ENCODE peak calls at places on chromosome 5, in nine cellular contexts. One of them, this sample, is unnamed.

GRCh38 chr5:84265739-84266464 is 118.8 kb downstream of the EDIL3 start:
- DNase-seq in NCI-H187: no peak
- DNase-seq in T-helper 9 cell: no peak
- DNase-seq in Caco-2: no peak
- DNase-seq in T1000: no peak
- DNase-seq in NCI-H1105: no peak
- DNase-seq in MG63: no peak
- DNase-seq in MCF 10A: no peak
- DNase-seq in activated naive CD4-positive, alpha-beta T cell treated with anti-CD3 and anti-CD28 coated beads, Interleukin-2, amount 10 ng/mL, durations not matched to agents 7 days and 5 days: no peak
- DNase-seq in this sample: no peak

GRCh38 chr5:20331826-20332225 is 343.8 kb upstream of the CDH18 start:
- DNase-seq in MCF 10A: no peak
- DNase-seq in T-helper 9 cell: no peak
- DNase-seq in T1000: no peak
- DNase-seq in NCI-H187: no peak
- DNase-seq in NCI-H1105: no peak
- DNase-seq in activated naive CD4-positive, alpha-beta T cell treated with anti-CD3 and anti-CD28 coated beads, Interleukin-2, amount 10 ng/mL, durations not matched to agents 7 days and 5 days: no peak
- DNase-seq in MG63: no peak
- DNase-seq in Caco-2: no peak
- DNase-seq in this sample: no peak

GRCh38 chr5:1737790-1738405 is 61.7 kb downstream of the MRPL36 start:
- DNase-seq in MG63: no peak
- DNase-seq in NCI-H187: no peak
- DNase-seq in NCI-H1105: no peak
- DNase-seq in activated naive CD4-positive, alpha-beta T cell treated with anti-CD3 and anti-CD28 coated beads, Interleukin-2, amount 10 ng/mL, durations not matched to agents 7 days and 5 days: peak
- DNase-seq in MCF 10A: peak
- DNase-seq in Caco-2: no peak
- DNase-seq in T1000: no peak
- DNase-seq in T-helper 9 cell: peak
- DNase-seq in this sample: no peak

GRCh38 chr5:452856-453710 is 10.1 kb downstream of the EXOC3 start:
- DNase-seq in Caco-2: no peak
- DNase-seq in T-helper 9 cell: no peak
- DNase-seq in activated naive CD4-positive, alpha-beta T cell treated with anti-CD3 and anti-CD28 coated beads, Interleukin-2, amount 10 ng/mL, durations not matched to agents 7 days and 5 days: peak
- DNase-seq in T1000: no peak
- DNase-seq in NCI-H1105: no peak
- DNase-seq in NCI-H187: no peak
- DNase-seq in MCF 10A: no peak
- DNase-seq in MG63: no peak
- DNase-seq in this sample: no peak

GRCh38 chr5:6861667-6862066 is 148.4 kb downstream of the TENT4A start:
- DNase-seq in activated naive CD4-positive, alpha-beta T cell treated with anti-CD3 and anti-CD28 coated beads, Interleukin-2, amount 10 ng/mL, durations not matched to agents 7 days and 5 days: no peak
- DNase-seq in MCF 10A: peak
- DNase-seq in Caco-2: no peak
- DNase-seq in MG63: peak
- DNase-seq in NCI-H1105: no peak
- DNase-seq in T-helper 9 cell: no peak
- DNase-seq in T1000: no peak
- DNase-seq in NCI-H187: no peak
- DNase-seq in this sample: no peak

GRCh38 chr5:168187599-168187998 is 103.8 kb upstream of the WWC1 start:
- DNase-seq in T1000: no peak
- DNase-seq in NCI-H1105: no peak
- DNase-seq in MCF 10A: no peak
- DNase-seq in NCI-H187: no peak
- DNase-seq in T-helper 9 cell: no peak
- DNase-seq in Caco-2: no peak
- DNase-seq in activated naive CD4-positive, alpha-beta T cell treated with anti-CD3 and anti-CD28 coated beads, Interleukin-2, amount 10 ng/mL, durations not matched to agents 7 days and 5 days: no peak
- DNase-seq in MG63: no peak
- DNase-seq in this sample: no peak

GRCh38 chr5:167820266-167820988 is 471.0 kb upstream of the WWC1 start:
- DNase-seq in activated naive CD4-positive, alpha-beta T cell treated with anti-CD3 and anti-CD28 coated beads, Interleukin-2, amount 10 ng/mL, durations not matched to agents 7 days and 5 days: no peak
- DNase-seq in T1000: no peak
- DNase-seq in NCI-H1105: no peak
- DNase-seq in MCF 10A: no peak
- DNase-seq in Caco-2: no peak
- DNase-seq in NCI-H187: no peak
- DNase-seq in T-helper 9 cell: no peak
- DNase-seq in MG63: no peak
- DNase-seq in this sample: no peak

GRCh38 chr5:100273846-100274580 is 261.2 kb upstream of the FAM174A start:
- DNase-seq in T-helper 9 cell: no peak
- DNase-seq in T1000: no peak
- DNase-seq in MCF 10A: no peak
- DNase-seq in NCI-H1105: no peak
- DNase-seq in MG63: no peak
- DNase-seq in Caco-2: no peak
- DNase-seq in activated naive CD4-positive, alpha-beta T cell treated with anti-CD3 and anti-CD28 coated beads, Interleukin-2, amount 10 ng/mL, durations not matched to agents 7 days and 5 days: no peak
- DNase-seq in NCI-H187: no peak
- DNase-seq in this sample: no peak

GRCh38 chr5:1498623-1499416 is 24.9 kb downstream of the LPCAT1 start:
- DNase-seq in MG63: no peak
- DNase-seq in MCF 10A: no peak
- DNase-seq in T-helper 9 cell: no peak
- DNase-seq in activated naive CD4-positive, alpha-beta T cell treated with anti-CD3 and anti-CD28 coated beads, Interleukin-2, amount 10 ng/mL, durations not matched to agents 7 days and 5 days: no peak
- DNase-seq in NCI-H187: no peak
- DNase-seq in T1000: no peak
- DNase-seq in Caco-2: no peak
- DNase-seq in NCI-H1105: no peak
- DNase-seq in this sample: no peak

GRCh38 chr5:93246093-93246855 is 334.7 kb downstream of the NR2F1-AS1 start:
- DNase-seq in T-helper 9 cell: no peak
- DNase-seq in activated naive CD4-positive, alpha-beta T cell treated with anti-CD3 and anti-CD28 coated beads, Interleukin-2, amount 10 ng/mL, durations not matched to agents 7 days and 5 days: no peak
- DNase-seq in Caco-2: no peak
- DNase-seq in MCF 10A: no peak
- DNase-seq in T1000: no peak
- DNase-seq in NCI-H187: no peak
- DNase-seq in MG63: peak
- DNase-seq in NCI-H1105: no peak
- DNase-seq in this sample: no peak

GRCh38 chr5:1068204-1068894 is 43.5 kb downstream of the SLC12A7 start:
- DNase-seq in T1000: no peak
- DNase-seq in NCI-H1105: no peak
- DNase-seq in Caco-2: no peak
- DNase-seq in MCF 10A: no peak
- DNase-seq in MG63: no peak
- DNase-seq in T-helper 9 cell: no peak
- DNase-seq in NCI-H187: no peak
- DNase-seq in activated naive CD4-positive, alpha-beta T cell treated with anti-CD3 and anti-CD28 coated beads, Interleukin-2, amount 10 ng/mL, durations not matched to agents 7 days and 5 days: no peak
- DNase-seq in this sample: no peak

GRCh38 chr5:136212252-136212721 is 19.3 kb upstream of the SMIM32 start:
- DNase-seq in activated naive CD4-positive, alpha-beta T cell treated with anti-CD3 and anti-CD28 coated beads, Interleukin-2, amount 10 ng/mL, durations not matched to agents 7 days and 5 days: peak
- DNase-seq in NCI-H1105: no peak
- DNase-seq in MCF 10A: peak
- DNase-seq in Caco-2: peak
- DNase-seq in NCI-H187: peak
- DNase-seq in MG63: peak
- DNase-seq in T-helper 9 cell: peak
- DNase-seq in T1000: no peak
- DNase-seq in this sample: no peak

GRCh38 chr5:179759961-179760541 is 27.4 kb downstream of the MAML1 start:
- DNase-seq in T-helper 9 cell: no peak
- DNase-seq in MG63: peak
- DNase-seq in NCI-H1105: no peak
- DNase-seq in activated naive CD4-positive, alpha-beta T cell treated with anti-CD3 and anti-CD28 coated beads, Interleukin-2, amount 10 ng/mL, durations not matched to agents 7 days and 5 days: no peak
- DNase-seq in Caco-2: no peak
- DNase-seq in NCI-H187: no peak
- DNase-seq in T1000: no peak
- DNase-seq in MCF 10A: no peak
- DNase-seq in this sample: no peak

GRCh38 chr5:8458038-8458383 is 589.1 kb downstream of the MTRR start:
- DNase-seq in Caco-2: peak
- DNase-seq in MG63: peak
- DNase-seq in activated naive CD4-positive, alpha-beta T cell treated with anti-CD3 and anti-CD28 coated beads, Interleukin-2, amount 10 ng/mL, durations not matched to agents 7 days and 5 days: no peak
- DNase-seq in T1000: no peak
- DNase-seq in T-helper 9 cell: no peak
- DNase-seq in MCF 10A: peak
- DNase-seq in NCI-H187: no peak
- DNase-seq in NCI-H1105: no peak
- DNase-seq in this sample: no peak

GRCh38 chr5:69295088-69295754 is 37.4 kb downstream of the CCDC125 start:
- DNase-seq in NCI-H187: no peak
- DNase-seq in NCI-H1105: no peak
- DNase-seq in T-helper 9 cell: no peak
- DNase-seq in activated naive CD4-positive, alpha-beta T cell treated with anti-CD3 and anti-CD28 coated beads, Interleukin-2, amount 10 ng/mL, durations not matched to agents 7 days and 5 days: no peak
- DNase-seq in T1000: no peak
- DNase-seq in MG63: peak
- DNase-seq in MCF 10A: peak
- DNase-seq in Caco-2: no peak
- DNase-seq in this sample: no peak

GRCh38 chr5:159224471-159224870 is 15.1 kb upstream of the RNF145 start:
- DNase-seq in MG63: no peak
- DNase-seq in T1000: no peak
- DNase-seq in Caco-2: no peak
- DNase-seq in NCI-H187: no peak
- DNase-seq in NCI-H1105: no peak
- DNase-seq in T-helper 9 cell: no peak
- DNase-seq in MCF 10A: peak
- DNase-seq in activated naive CD4-positive, alpha-beta T cell treated with anti-CD3 and anti-CD28 coated beads, Interleukin-2, amount 10 ng/mL, durations not matched to agents 7 days and 5 days: no peak
- DNase-seq in this sample: no peak

GRCh38 chr5:181052928-181053759 is 13.1 kb downstream of the BTNL9 start:
- DNase-seq in MCF 10A: no peak
- DNase-seq in Caco-2: peak
- DNase-seq in NCI-H1105: no peak
- DNase-seq in T-helper 9 cell: no peak
- DNase-seq in MG63: peak
- DNase-seq in T1000: no peak
- DNase-seq in NCI-H187: no peak
- DNase-seq in activated naive CD4-positive, alpha-beta T cell treated with anti-CD3 and anti-CD28 coated beads, Interleukin-2, amount 10 ng/mL, durations not matched to agents 7 days and 5 days: peak
- DNase-seq in this sample: peak

GRCh38 chr5:176817369-176817841 is 7.0 kb downstream of the UNC5A start:
- DNase-seq in T1000: no peak
- DNase-seq in Caco-2: no peak
- DNase-seq in T-helper 9 cell: no peak
- DNase-seq in NCI-H1105: peak
- DNase-seq in MCF 10A: no peak
- DNase-seq in activated naive CD4-positive, alpha-beta T cell treated with anti-CD3 and anti-CD28 coated beads, Interleukin-2, amount 10 ng/mL, durations not matched to agents 7 days and 5 days: no peak
- DNase-seq in MG63: peak
- DNase-seq in NCI-H187: no peak
- DNase-seq in this sample: no peak

GRCh38 chr5:73344835-73345234 is 103.7 kb downstream of the FOXD1 start:
- DNase-seq in NCI-H1105: no peak
- DNase-seq in MG63: no peak
- DNase-seq in T-helper 9 cell: no peak
- DNase-seq in Caco-2: no peak
- DNase-seq in NCI-H187: no peak
- DNase-seq in MCF 10A: no peak
- DNase-seq in T1000: no peak
- DNase-seq in activated naive CD4-positive, alpha-beta T cell treated with anti-CD3 and anti-CD28 coated beads, Interleukin-2, amount 10 ng/mL, durations not matched to agents 7 days and 5 days: no peak
- DNase-seq in this sample: no peak

GRCh38 chr5:68891718-68892117 is 202.1 kb upstream of the SLC30A5 start:
- DNase-seq in activated naive CD4-positive, alpha-beta T cell treated with anti-CD3 and anti-CD28 coated beads, Interleukin-2, amount 10 ng/mL, durations not matched to agents 7 days and 5 days: peak
- DNase-seq in Caco-2: no peak
- DNase-seq in MCF 10A: no peak
- DNase-seq in NCI-H187: no peak
- DNase-seq in T-helper 9 cell: no peak
- DNase-seq in T1000: no peak
- DNase-seq in MG63: no peak
- DNase-seq in NCI-H1105: no peak
- DNase-seq in this sample: no peak

This sample was measured in vagina.